ENCODE peak calls at places on chromosomes 1 and 21, in four cellular contexts. F is GM12878, U is K562, K is HepG2. V is an unnamed sample.

GRCh38 chr1:231075020-231075419 is 35.0 kb upstream of the FAM89A start:
- DNase-seq in F (no peak), U (no peak), K (no peak), V (no peak)

GRCh38 chr1:64476251-64476952 is 6.5 kb downstream of the CACHD1 start:
- DNase-seq in F (no peak), U (no peak), K (no peak), V (no peak)

GRCh38 chr1:101284021-101284420 is 47.2 kb downstream of the S1PR1 start:
- DNase-seq in F (no peak), U (peak; percentile 24), K (no peak), V (no peak)

GRCh38 chr1:242139437-242139836 is 140.5 kb upstream of the MAP1LC3C start:
- DNase-seq in F (peak; percentile 13), U (no peak), K (no peak), V (no peak)

GRCh38 chr1:6560267-6560666 is 5.2 kb downstream of the TAS1R1 start:
- DNase-seq in F (no peak), U (no peak), K (no peak), V (no peak)

GRCh38 chr1:33993301-33993700 is 129.4 kb downstream of the HMGB4 start:
- DNase-seq in F (no peak), U (no peak), K (no peak), V (no peak)

GRCh38 chr1:183596500-183596899 is 6.2 kb upstream of the NCF2 start:
- DNase-seq in F (no peak), U (no peak), K (no peak), V (no peak)

GRCh38 chr1:28950006-28950405 is 35.6 kb downstream of the EPB41 start:
- DNase-seq in F (no peak), U (no peak), K (no peak), V (no peak)

GRCh38 chr1:165116732-165117131 is 239.8 kb downstream of the LMX1A start:
- DNase-seq in F (no peak), U (no peak), K (no peak), V (no peak)

GRCh38 chr1:29675481-29676263 is 439.4 kb downstream of the PTPRU start:
- DNase-seq in F (no peak), U (no peak), K (no peak), V (no peak)

GRCh38 chr1:205965039-205965630 is 21.9 kb upstream of the SLC26A9 start:
- DNase-seq in F (no peak), U (no peak), K (no peak), V (no peak)

GRCh38 chr21:32771134-32771523 is 426 bp downstream of the PAXBP1 start:
- DNase-seq in F (no peak), U (peak; percentile 65), K (peak; percentile 33), V (peak; percentile 78)

GRCh38 chr1:10687142-10687715 is 109.2 kb downstream of the CASZ1 start:
- DNase-seq in F (no peak), U (no peak), K (no peak), V (no peak)

DNA sequence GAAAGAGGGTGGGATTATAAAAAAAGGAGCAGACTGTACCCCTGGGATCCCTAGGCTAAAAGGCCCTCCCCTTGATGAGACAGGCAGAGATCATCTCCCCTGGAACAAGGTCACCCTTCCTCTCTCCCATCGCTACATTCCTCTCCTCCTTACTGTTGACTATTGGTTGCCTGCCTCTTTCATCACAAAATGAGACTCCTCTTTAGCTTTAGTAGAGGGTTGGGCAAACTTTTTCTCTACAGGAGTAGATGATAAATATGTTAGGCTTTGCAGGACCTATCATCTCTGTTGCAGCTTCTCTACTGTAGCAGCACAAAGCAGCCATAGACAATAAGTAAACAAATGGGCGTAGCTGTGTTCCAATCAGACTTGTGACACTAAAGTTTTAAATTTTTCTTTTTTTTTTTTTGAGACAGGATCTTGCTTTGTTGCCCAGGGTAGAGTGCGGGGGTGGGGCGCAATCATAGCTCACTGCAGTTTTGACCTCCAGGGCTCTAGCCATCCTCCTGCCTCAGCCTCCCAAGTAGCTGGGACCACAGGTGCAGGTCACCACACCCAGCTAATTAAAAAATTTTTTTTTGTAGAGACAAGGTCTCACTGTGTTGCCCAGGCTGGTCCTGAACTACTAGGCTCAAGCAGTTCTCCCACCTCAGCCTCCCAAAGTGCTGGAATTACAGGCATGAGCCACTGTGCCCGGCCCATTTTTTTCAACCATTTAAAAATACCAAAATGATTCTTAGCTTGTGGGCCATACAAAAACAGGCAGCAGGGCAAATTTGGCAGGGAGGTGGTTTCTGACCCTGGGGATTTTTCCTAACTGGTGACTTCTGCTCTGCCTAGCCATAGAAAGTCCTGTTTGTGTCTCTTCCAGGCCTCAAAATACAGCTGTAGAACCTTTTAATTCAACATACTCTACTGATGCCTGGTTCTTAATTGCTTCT is 15.1 kb downstream of the MCL1 start:
- DNase-seq in F (no peak), U (no peak), K (peak; percentile 78), V (no peak)
- TF ChIP-seq CREB1 in F (no peak), U (no peak), K (no peak), V (no peak)

GRCh38 chr1:38046884-38047602 is 450 bp upstream of the POU3F1 start:
- DNase-seq in F (no peak), U (peak; percentile 90), K (peak; percentile 47), V (peak; percentile 90)
- TF ChIP-seq CTCF in F (no peak), U (no peak), K (peak; percentile 38), V (no peak)

GRCh38 chr1:53562256-53562982 is 103.2 kb downstream of the DMRTB1 start:
- DNase-seq in F (no peak), U (no peak), K (no peak), V (no peak)
- TF ChIP-seq JUNB in F (no peak), U (no peak), K (no peak), V (no peak)

GRCh38 chr1:202311880-202312635 is 29.7 kb downstream of the UBE2T start:
- DNase-seq in F (no peak), U (no peak), K (no peak), V (no peak)
- TF ChIP-seq CREB1 in F (no peak), U (no peak), K (no peak), V (no peak)

DNA sequence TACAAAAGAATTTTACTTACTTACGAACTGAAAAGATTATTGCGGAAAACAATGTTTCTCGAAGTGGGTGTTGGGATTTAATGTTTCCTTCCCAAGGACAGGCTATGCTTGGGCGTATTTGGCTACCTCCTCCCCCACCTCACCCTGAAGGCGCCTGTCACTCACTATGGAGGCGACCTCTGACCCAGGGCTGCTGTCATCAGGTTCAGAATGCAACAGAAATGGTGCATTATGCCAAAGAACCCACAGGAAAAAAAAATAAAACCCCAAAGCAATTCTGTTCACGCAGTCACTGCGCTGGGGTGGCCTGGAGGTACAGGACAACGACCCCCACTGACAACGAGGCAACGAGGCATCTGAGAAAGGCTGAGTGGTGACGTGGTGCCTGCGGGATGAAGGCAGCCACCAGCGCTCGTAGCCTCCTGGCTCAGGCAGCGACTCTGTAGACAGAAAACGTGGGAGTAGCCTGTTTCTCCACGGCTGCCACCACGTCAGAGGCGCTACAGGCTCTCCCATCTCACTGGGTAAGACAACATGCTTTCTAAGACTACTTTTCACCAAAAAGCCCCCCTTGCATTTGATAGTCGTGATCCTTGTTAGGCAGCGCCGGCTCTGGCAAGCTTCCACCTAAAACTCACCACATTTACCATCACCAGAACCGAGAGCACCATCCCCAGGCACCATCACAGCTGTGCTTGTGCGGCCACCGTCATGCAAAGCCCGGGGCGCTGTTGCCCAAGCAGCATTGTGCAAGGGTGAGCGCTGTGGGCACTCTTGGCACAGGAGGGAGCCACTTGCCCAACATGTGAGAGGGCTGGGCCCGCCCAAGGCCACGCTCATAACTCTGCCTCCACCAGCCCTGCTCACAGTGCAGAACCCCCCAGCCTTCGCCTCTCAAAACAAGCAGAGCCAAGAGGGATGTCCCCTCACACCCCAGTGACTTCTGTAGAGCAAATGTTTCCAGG is 14.3 kb downstream of the NADK start:
- DNase-seq in F (no peak), U (no peak), K (no peak), V (no peak)
- TF ChIP-seq CTCF in F (no peak), U (no peak), K (peak; percentile 40), V (no peak)

DNA sequence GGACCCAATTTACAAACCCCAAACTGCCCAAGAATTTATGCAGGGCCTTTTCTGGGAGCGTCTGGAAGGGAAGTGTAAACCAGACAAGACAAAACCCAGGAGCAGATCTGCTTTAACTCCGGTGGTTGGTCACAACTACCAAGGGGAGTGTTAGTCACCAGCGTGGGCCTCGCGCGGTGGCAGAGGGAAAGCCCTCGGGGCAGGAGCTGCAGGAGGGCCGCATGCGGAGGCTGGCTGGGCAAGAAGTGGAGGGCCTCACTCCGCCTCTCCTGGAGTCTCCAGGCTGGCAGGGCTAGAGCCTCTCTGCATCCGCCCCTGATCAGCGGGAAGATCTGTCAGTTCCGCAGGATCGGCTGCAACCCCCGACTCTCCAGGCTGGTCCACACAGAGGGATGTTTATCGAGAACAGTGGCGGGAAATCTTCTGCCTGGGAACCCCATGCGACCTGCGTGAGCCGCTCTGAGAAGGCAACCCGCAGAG is 2.0 kb downstream of the COL24A1 start:
- DNase-seq in F (no peak), U (no peak), K (no peak), V (peak; percentile 57)
- TF ChIP-seq JUNB in F (no peak), U (no peak), K (no peak), V (no peak)

GRCh38 chr1:234586892-234587445 is 23.0 kb downstream of the IRF2BP2 start:
- DNase-seq in F (no peak), U (no peak), K (no peak), V (no peak)

GRCh38 chr1:234585333-234586055 is 24.5 kb downstream of the IRF2BP2 start:
- DNase-seq in F (no peak), U (no peak), K (no peak), V (no peak)

GRCh38 chr1:234584926-234585325 is 25.1 kb downstream of the IRF2BP2 start:
- DNase-seq in F (no peak), U (peak; percentile 40), K (no peak), V (no peak)

GRCh38 chr1:234584431-234584805 is 25.6 kb downstream of the IRF2BP2 start:
- DNase-seq in F (no peak), U (no peak), K (no peak), V (no peak)

DNA sequence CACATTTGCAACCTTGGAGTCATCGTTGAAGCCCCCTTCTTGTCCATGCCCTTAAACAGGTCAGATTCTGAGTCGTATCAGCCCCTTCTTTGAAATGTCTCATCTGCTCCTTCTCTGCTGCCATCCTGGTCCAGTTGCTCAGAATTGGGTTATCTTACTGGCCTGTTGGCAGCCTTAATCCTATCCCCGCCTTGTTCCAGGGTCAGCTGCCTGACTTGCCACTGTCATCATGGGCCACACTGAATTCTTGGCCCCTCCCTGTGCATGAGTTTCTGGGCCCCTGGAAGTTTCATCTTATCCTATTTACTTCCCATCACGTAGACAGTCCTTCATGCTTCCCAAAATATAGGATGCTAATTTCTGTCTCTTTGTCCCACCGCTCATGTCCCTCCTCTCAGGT is 23.7 kb downstream of the IRF2BP2 start:
- DNase-seq in F (no peak), U (no peak), K (no peak), V (no peak)
- TF ChIP-seq CREB1 in F (no peak), U (no peak), K (no peak), V (no peak)

DNA sequence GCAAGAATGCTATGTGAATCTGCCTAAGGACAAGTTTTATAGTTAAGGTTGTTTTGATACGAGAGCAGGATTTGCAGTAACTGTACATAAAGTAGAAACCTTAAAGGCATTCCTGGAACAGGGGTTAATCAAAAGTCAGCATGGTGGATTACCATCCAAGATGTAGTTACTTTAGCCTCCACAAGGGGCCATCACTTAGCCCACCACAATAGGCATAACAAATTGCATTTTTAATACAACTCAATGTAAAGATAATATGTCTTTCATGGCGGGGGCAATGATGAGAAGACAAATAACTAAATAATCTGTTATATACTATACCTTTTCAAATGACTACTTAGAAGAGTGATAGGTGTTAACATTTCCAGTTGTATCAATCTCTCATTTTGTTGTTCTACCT is 611.2 kb upstream of the ADGRL4 start:
- DNase-seq in F (no peak), U (no peak), K (no peak), V (peak; percentile 31)
- TF ChIP-seq CTCF in F (peak; percentile 34), U (peak; percentile 2), K (no peak), V (peak; percentile 47)

GRCh38 chr1:53629101-53629691 is 109.8 kb downstream of the GLIS1 start:
- DNase-seq in F (no peak), U (no peak), K (no peak), V (no peak)
- TF ChIP-seq JUNB in F (no peak), U (no peak), K (no peak), V (no peak)

V was measured in GM23338.